ENCODE peak calls at places on chromosomes 2 and 18, in four cellular contexts. One of them, this sample, is unnamed.

GRCh38 chr2:103959174-103960125 is 894.5 kb upstream of the POU3F3 start:
- DNase-seq in HEK293T: peak; percentile 66
- DNase-seq in HepG2: peak; percentile 47
- DNase-seq in K562: peak; percentile 9
- DNase-seq in this sample: no peak

GRCh38 chr18:34595673-34596072 is 114.4 kb upstream of the DTNA start:
- DNase-seq in HEK293T: no peak
- DNase-seq in HepG2: peak; percentile 20
- DNase-seq in K562: no peak
- DNase-seq in this sample: no peak

GRCh38 chr2:202104286-202104870 is 31.3 kb downstream of the KIAA2012 start:
- DNase-seq in HEK293T: peak; percentile 72
- DNase-seq in HepG2: peak; percentile 36
- DNase-seq in K562: peak; percentile 65
- DNase-seq in this sample: peak; percentile 13

GRCh38 chr2:174607989-174608865 is 10.6 kb upstream of the WIPF1 start:
- DNase-seq in HEK293T: no peak
- DNase-seq in HepG2: no peak
- DNase-seq in K562: no peak
- DNase-seq in this sample: peak; percentile 89

GRCh38 chr2:163732718-163733117 is 3.1 kb downstream of the FIGN start:
- DNase-seq in HEK293T: no peak
- DNase-seq in HepG2: no peak
- DNase-seq in K562: no peak
- DNase-seq in this sample: no peak

GRCh38 chr18:29586210-29586609 is 1409.3 kb upstream of the CDH2 start:
- DNase-seq in HEK293T: no peak
- DNase-seq in HepG2: no peak
- DNase-seq in K562: no peak
- DNase-seq in this sample: no peak

GRCh38 chr2:14051401-14051800 is 581.1 kb upstream of the LRATD1 start:
- DNase-seq in HEK293T: no peak
- DNase-seq in HepG2: no peak
- DNase-seq in K562: no peak
- DNase-seq in this sample: no peak

GRCh38 chr2:45888167-45888566 is 236.7 kb downstream of the PRKCE start:
- DNase-seq in HEK293T: no peak
- DNase-seq in HepG2: no peak
- DNase-seq in K562: no peak
- DNase-seq in this sample: no peak

GRCh38 chr18:50987261-50987660 is 19.4 kb downstream of the ELAC1 start:
- DNase-seq in HEK293T: no peak
- DNase-seq in HepG2: no peak
- DNase-seq in K562: no peak
- DNase-seq in this sample: no peak

GRCh38 chr2:14634885-14635871 is 2.7 kb downstream of the LRATD1 start:
- DNase-seq in HEK293T: peak; percentile 13
- DNase-seq in HepG2: no peak
- DNase-seq in K562: peak; percentile 54
- DNase-seq in this sample: no peak

GRCh38 chr2:226795281-226796011 is 4.2 kb downstream of the IRS1 start:
- DNase-seq in HEK293T: no peak
- DNase-seq in HepG2: no peak
- DNase-seq in K562: no peak
- DNase-seq in this sample: no peak

GRCh38 chr2:177396630-177397460 is 4.3 kb downstream of the AGPS start:
- DNase-seq in HEK293T: no peak
- DNase-seq in HepG2: peak; percentile 93
- DNase-seq in K562: no peak
- DNase-seq in this sample: no peak

GRCh38 chr2:43905871-43906270 is 67.1 kb downstream of the ABCG8 start:
- DNase-seq in HEK293T: no peak
- DNase-seq in HepG2: no peak
- DNase-seq in K562: no peak
- DNase-seq in this sample: no peak

GRCh38 chr2:16971722-16972234 is 306.1 kb upstream of the CYRIA start:
- DNase-seq in HEK293T: no peak
- DNase-seq in HepG2: no peak
- DNase-seq in K562: no peak
- DNase-seq in this sample: no peak

GRCh38 chr2:174235680-174236079 is 12.7 kb downstream of the OLA1 start:
- DNase-seq in HEK293T: no peak
- DNase-seq in HepG2: no peak
- DNase-seq in K562: no peak
- DNase-seq in this sample: no peak

GRCh38 chr2:120594856-120595685 is 140.6 kb upstream of the GLI2 start:
- DNase-seq in HEK293T: no peak
- DNase-seq in HepG2: no peak
- DNase-seq in K562: peak; percentile 14
- DNase-seq in this sample: no peak

GRCh38 chr2:112690853-112691390 is 29.9 kb upstream of the NT5DC4 start:
- DNase-seq in HEK293T: peak; percentile 71
- DNase-seq in HepG2: peak; percentile 66
- DNase-seq in K562: peak; percentile 77
- DNase-seq in this sample: no peak

GRCh38 chr2:176680916-176681315 is 411.7 kb downstream of the MTX2 start:
- DNase-seq in HEK293T: no peak
- DNase-seq in HepG2: no peak
- DNase-seq in K562: no peak
- DNase-seq in this sample: no peak

GRCh38 chr2:28322456-28322855 is 70.2 kb upstream of the FOSL2 start:
- DNase-seq in HEK293T: no peak
- DNase-seq in HepG2: no peak
- DNase-seq in K562: no peak
- DNase-seq in this sample: no peak

GRCh38 chr2:74493546-74493945 is 5.9 kb downstream of the LBX2 start:
- DNase-seq in HEK293T: no peak
- DNase-seq in HepG2: no peak
- DNase-seq in K562: no peak
- DNase-seq in this sample: no peak

GRCh38 chr2:134540954-134541353 is 177.8 kb downstream of the TMEM163 start:
- DNase-seq in HEK293T: no peak
- DNase-seq in HepG2: no peak
- DNase-seq in K562: no peak
- DNase-seq in this sample: no peak

GRCh38 chr2:44836916-44837315 is 104.6 kb upstream of the SIX3 start:
- DNase-seq in HEK293T: no peak
- DNase-seq in HepG2: no peak
- DNase-seq in K562: no peak
- DNase-seq in this sample: no peak

GRCh38 chr2:226738821-226739507 is 60.7 kb downstream of the IRS1 start:
- DNase-seq in HEK293T: no peak
- DNase-seq in HepG2: peak; percentile 79
- DNase-seq in K562: no peak
- DNase-seq in this sample: no peak

GRCh38 chr2:20962939-20963543 is 80.8 kb downstream of the APOB start:
- DNase-seq in HEK293T: peak; percentile 64
- DNase-seq in HepG2: peak; percentile 59
- DNase-seq in K562: peak; percentile 72
- DNase-seq in this sample: no peak

GRCh38 chr18:73807551-73808192 is 340.0 kb downstream of the FBXO15 start:
- DNase-seq in HEK293T: no peak
- DNase-seq in HepG2: no peak
- DNase-seq in K562: no peak
- DNase-seq in this sample: no peak

GRCh38 chr2:227817940-227818568 is 4.4 kb downstream of the CCL20 start:
- DNase-seq in HEK293T: no peak
- DNase-seq in HepG2: peak; percentile 95
- DNase-seq in K562: peak; percentile 3
- DNase-seq in this sample: peak; percentile 45

GRCh38 chr2:32865399-32866068 is 81.2 kb upstream of the LTBP1 start:
- DNase-seq in HEK293T: no peak
- DNase-seq in HepG2: no peak
- DNase-seq in K562: no peak
- DNase-seq in this sample: no peak

GRCh38 chr2:32863803-32864202 is 83.0 kb upstream of the LTBP1 start:
- DNase-seq in HEK293T: no peak
- DNase-seq in HepG2: no peak
- DNase-seq in K562: no peak
- DNase-seq in this sample: no peak

GRCh38 chr2:32863326-32863725 is 83.4 kb upstream of the LTBP1 start:
- DNase-seq in HEK293T: no peak
- DNase-seq in HepG2: no peak
- DNase-seq in K562: no peak
- DNase-seq in this sample: no peak

GRCh38 chr2:32864337-32864736 is 82.4 kb upstream of the LTBP1 start:
- DNase-seq in HEK293T: no peak
- DNase-seq in HepG2: no peak
- DNase-seq in K562: no peak
- DNase-seq in this sample: no peak

GRCh38 chr2:32864761-32865160 is 82.0 kb upstream of the LTBP1 start:
- DNase-seq in HEK293T: no peak
- DNase-seq in HepG2: no peak
- DNase-seq in K562: no peak
- DNase-seq in this sample: no peak
- TF ChIP-seq FOXK2 in HEK293T: no peak
- TF ChIP-seq FOXK2 in HepG2: no peak
- TF ChIP-seq FOXK2 in K562: no peak
- TF ChIP-seq FOXK2 in this sample: no peak

GRCh38 chr2:218865396-218865795 is 5.8 kb downstream of the WNT6 start:
- DNase-seq in HEK293T: no peak
- DNase-seq in HepG2: no peak
- DNase-seq in K562: no peak
- DNase-seq in this sample: no peak
- TF ChIP-seq FOXK2 in HEK293T: no peak
- TF ChIP-seq FOXK2 in HepG2: no peak
- TF ChIP-seq FOXK2 in K562: no peak
- TF ChIP-seq FOXK2 in this sample: no peak

DNA sequence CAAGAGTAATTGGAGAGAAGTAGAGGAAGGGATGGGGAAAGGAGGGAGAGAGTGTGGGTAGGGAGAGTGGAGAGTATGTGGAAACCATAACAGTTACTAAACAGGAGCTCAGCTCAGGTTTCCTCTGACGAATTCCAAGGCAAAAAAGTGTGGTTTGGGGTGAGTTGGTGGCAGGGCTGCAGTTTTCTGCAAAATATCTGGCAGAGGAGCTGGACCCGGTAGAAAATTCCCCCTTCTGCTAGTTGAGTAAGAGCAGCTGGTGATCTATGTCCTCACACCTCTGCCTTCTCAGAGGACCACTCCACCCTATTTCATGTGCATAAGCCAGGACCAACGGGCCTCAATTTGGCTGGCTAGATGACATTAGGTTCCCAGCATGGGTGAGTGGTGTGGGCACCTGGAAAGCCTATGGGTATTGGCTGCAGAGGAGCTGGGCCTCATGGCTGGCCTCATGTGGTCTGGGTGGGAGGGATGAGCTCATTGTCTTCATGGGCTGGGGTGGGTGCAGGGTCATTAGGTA is 13.2 kb downstream of the NRP2 start:
- DNase-seq in HEK293T: no peak
- DNase-seq in HepG2: no peak
- DNase-seq in K562: no peak
- DNase-seq in this sample: no peak
- TF ChIP-seq FOXK2 in HEK293T: no peak
- TF ChIP-seq FOXK2 in HepG2: no peak
- TF ChIP-seq FOXK2 in K562: no peak
- TF ChIP-seq FOXK2 in this sample: no peak

GRCh38 chr2:119476301-119477117 is 44.9 kb downstream of the TMEM37 start:
- DNase-seq in HEK293T: peak; percentile 86
- DNase-seq in HepG2: peak; percentile 79
- DNase-seq in K562: peak; percentile 72
- DNase-seq in this sample: no peak
- TF ChIP-seq FOXK2 in HEK293T: no peak
- TF ChIP-seq FOXK2 in HepG2: no peak
- TF ChIP-seq FOXK2 in K562: no peak
- TF ChIP-seq FOXK2 in this sample: no peak

DNA sequence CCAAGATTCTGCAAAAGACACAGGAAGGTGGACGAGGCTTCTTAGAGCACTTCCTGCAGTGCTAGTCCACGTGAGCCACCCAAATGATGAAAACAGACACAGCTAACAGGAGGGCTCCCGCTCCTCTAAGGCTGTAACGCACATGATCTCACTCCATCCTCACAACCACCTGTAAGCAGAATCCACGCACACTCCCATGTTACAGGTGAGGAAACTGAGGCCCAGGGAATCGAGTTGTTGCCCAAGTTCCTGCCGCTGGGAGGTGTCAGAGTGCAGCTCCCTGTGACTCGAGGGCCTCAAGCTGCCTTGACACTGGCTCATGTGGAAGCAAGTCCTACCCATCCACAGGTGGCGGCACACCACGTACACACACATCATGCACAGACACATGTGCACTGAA is 4.4 kb downstream of the DNMT3A start:
- DNase-seq in HEK293T: no peak
- DNase-seq in HepG2: no peak
- DNase-seq in K562: no peak
- DNase-seq in this sample: no peak
- TF ChIP-seq FOXK2 in HEK293T: no peak
- TF ChIP-seq FOXK2 in HepG2: no peak
- TF ChIP-seq FOXK2 in K562: no peak
- TF ChIP-seq FOXK2 in this sample: no peak

DNA sequence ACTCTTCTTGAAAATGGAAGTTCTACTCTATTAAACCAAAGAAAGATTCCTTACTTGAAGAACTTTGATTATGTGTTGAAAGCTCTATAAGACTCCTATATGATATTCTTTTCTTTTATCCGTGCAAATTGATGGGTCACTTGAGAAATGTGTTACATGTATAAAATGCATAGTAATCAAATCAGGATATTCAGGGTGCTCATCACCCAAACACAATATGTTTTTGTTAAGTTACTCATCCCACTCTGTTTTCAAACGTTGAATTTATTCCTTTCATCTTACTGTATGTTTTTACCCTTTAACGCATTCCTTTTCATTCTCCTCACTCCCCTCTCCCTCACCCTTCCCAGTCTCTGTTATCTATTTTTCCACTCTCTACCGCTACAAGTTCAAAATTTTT is 305.5 kb upstream of the KYNU start:
- DNase-seq in HEK293T: no peak
- DNase-seq in HepG2: no peak
- DNase-seq in K562: no peak
- DNase-seq in this sample: no peak
- TF ChIP-seq FOXK2 in HEK293T: no peak
- TF ChIP-seq FOXK2 in HepG2: no peak
- TF ChIP-seq FOXK2 in K562: no peak
- TF ChIP-seq FOXK2 in this sample: no peak

DNA sequence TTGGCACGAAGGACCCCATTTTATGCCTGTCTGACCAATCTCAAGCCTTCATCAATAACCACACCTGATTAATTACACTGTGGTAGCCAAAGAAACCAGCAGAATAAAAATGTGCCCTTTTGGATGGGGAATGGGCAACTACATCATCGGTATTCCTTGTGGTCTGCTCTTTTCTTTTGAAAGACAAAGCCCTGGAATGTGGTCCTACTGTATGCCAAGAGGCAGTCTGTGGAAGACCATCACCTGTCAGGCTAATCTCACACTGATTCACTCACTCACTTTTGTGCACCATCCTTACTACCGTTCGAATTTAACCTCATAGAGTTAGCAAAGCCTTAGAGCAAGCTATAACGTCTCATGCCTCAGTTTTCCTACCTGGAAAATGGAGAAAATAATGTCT is 275.2 kb upstream of the LRRTM1 start:
- DNase-seq in HEK293T: no peak
- DNase-seq in HepG2: no peak
- DNase-seq in K562: no peak
- DNase-seq in this sample: no peak
- TF ChIP-seq FOXK2 in HEK293T: no peak
- TF ChIP-seq FOXK2 in HepG2: no peak
- TF ChIP-seq FOXK2 in K562: no peak
- TF ChIP-seq FOXK2 in this sample: no peak